ENCODE peak calls at places on chromosomes 2 and 18, in ten cellular contexts. U, I, H, L, V, G, J, B, Y and T are unnamed samples.

GRCh38 chr2:130370490-130370889 is 14.6 kb downstream of the PTPN18 start:
- ATAC-seq in U (peak), I (no peak), H (no peak), L (peak), V (no peak), G (no peak), J (no peak), B (no peak), Y (no peak), T (peak)

GRCh38 chr2:69743847-69744264 is 1.9 kb downstream of the ANXA4 start:
- ATAC-seq in U (no peak), I (no peak), H (no peak), L (no peak), V (no peak), G (no peak), J (no peak), B (no peak), Y (no peak), T (no peak)

GRCh38 chr2:64122358-64122757 is 21.9 kb downstream of the PELI1 start:
- ATAC-seq in U (no peak), I (peak), H (no peak), L (no peak), V (no peak), G (peak), J (no peak), B (no peak), Y (no peak), T (no peak)

GRCh38 chr18:79877163-79878091 is 74.0 kb downstream of the SLC66A2 start:
- ATAC-seq in U (no peak), I (no peak), H (no peak), L (no peak), V (peak), G (no peak), J (no peak), B (no peak), Y (no peak), T (no peak)

GRCh38 chr2:54666741-54667639 is 56.5 kb upstream of the EML6 start:
- ATAC-seq in U (no peak), I (no peak), H (peak), L (no peak), V (peak), G (peak), J (peak), B (no peak), Y (peak), T (no peak)

GRCh38 chr18:12882416-12882815 is 1.6 kb downstream of the PTPN2 start:
- ATAC-seq in U (no peak), I (no peak), H (no peak), L (no peak), V (no peak), G (no peak), J (no peak), B (no peak), Y (no peak), T (no peak)

GRCh38 chr2:121283670-121284245 is 1.2 kb downstream of the TFCP2L1 start:
- ATAC-seq in U (no peak), I (no peak), H (no peak), L (no peak), V (no peak), G (no peak), J (no peak), B (no peak), Y (no peak), T (no peak)

GRCh38 chr2:150462772-150463171 is 24.7 kb downstream of the RND3 start:
- ATAC-seq in U (no peak), I (no peak), H (no peak), L (no peak), V (no peak), G (no peak), J (no peak), B (no peak), Y (no peak), T (no peak)

GRCh38 chr2:70627499-70627898 is 73.9 kb upstream of the TGFA start:
- ATAC-seq in U (no peak), I (no peak), H (no peak), L (no peak), V (no peak), G (no peak), J (peak), B (no peak), Y (no peak), T (no peak)

GRCh38 chr18:12497296-12497695 is 89.6 kb downstream of the PRELID3A start:
- ATAC-seq in U (no peak), I (no peak), H (peak), L (no peak), V (no peak), G (no peak), J (no peak), B (no peak), Y (no peak), T (no peak)

GRCh38 chr2:175929850-175930249 is 72.2 kb downstream of the LNPK start:
- ATAC-seq in U (no peak), I (no peak), H (no peak), L (no peak), V (peak), G (no peak), J (no peak), B (no peak), Y (no peak), T (no peak)

GRCh38 chr2:60297296-60298010 is 256.0 kb downstream of the BCL11A start:
- ATAC-seq in U (no peak), I (peak), H (peak), L (no peak), V (no peak), G (peak), J (no peak), B (peak), Y (peak), T (no peak)

GRCh38 chr2:69272803-69273471 is 114.1 kb downstream of the GFPT1 start:
- ATAC-seq in U (no peak), I (no peak), H (peak), L (no peak), V (no peak), G (no peak), J (peak), B (no peak), Y (no peak), T (no peak)

GRCh38 chr2:1518501-1518821 is 105.2 kb downstream of the TPO start:
- ATAC-seq in U (peak), I (peak), H (no peak), L (peak), V (no peak), G (no peak), J (no peak), B (no peak), Y (no peak), T (peak)

GRCh38 chr2:48306409-48307284 is 223.3 kb upstream of the STON1 start:
- ATAC-seq in U (no peak), I (no peak), H (peak), L (no peak), V (peak), G (no peak), J (no peak), B (no peak), Y (no peak), T (no peak)

GRCh38 chr18:5975111-5975622 is 79.8 kb upstream of the TMEM200C start:
- ATAC-seq in U (peak), I (peak), H (no peak), L (peak), V (no peak), G (no peak), J (no peak), B (no peak), Y (no peak), T (peak)

GRCh38 chr2:41989503-41990180 is 58.2 kb upstream of the PKDCC start:
- ATAC-seq in U (no peak), I (no peak), H (no peak), L (no peak), V (peak), G (no peak), J (no peak), B (no peak), Y (no peak), T (no peak)

GRCh38 chr18:49590608-49591007 is 28.8 kb downstream of the LIPG start:
- ATAC-seq in U (no peak), I (no peak), H (no peak), L (no peak), V (no peak), G (no peak), J (peak), B (no peak), Y (no peak), T (no peak)

GRCh38 chr2:214465386-214466146 is 54.7 kb downstream of the VWC2L start:
- ATAC-seq in U (no peak), I (no peak), H (peak), L (no peak), V (peak), G (no peak), J (peak), B (peak), Y (no peak), T (no peak)

GRCh38 chr2:230864605-230865323 is at the start of gene ITM2C:
- ATAC-seq in U (peak), I (peak), H (peak), L (peak), V (peak), G (peak), J (peak), B (peak), Y (peak), T (peak)

GRCh38 chr2:222673883-222674282 is 2.4 kb downstream of the MOGAT1 start:
- ATAC-seq in U (no peak), I (no peak), H (no peak), L (no peak), V (no peak), G (no peak), J (no peak), B (no peak), Y (no peak), T (no peak)

GRCh38 chr2:55063713-55064323 is 13.6 kb upstream of the RTN4 start:
- ATAC-seq in U (peak), I (no peak), H (no peak), L (peak), V (no peak), G (peak), J (no peak), B (peak), Y (no peak), T (peak)

GRCh38 chr2:97754690-97755346 is 41.4 kb downstream of the ZAP70 start:
- ATAC-seq in U (no peak), I (no peak), H (no peak), L (peak), V (no peak), G (no peak), J (no peak), B (no peak), Y (no peak), T (no peak)

GRCh38 chr2:221500501-221501209 is 71.4 kb downstream of the EPHA4 start:
- ATAC-seq in U (no peak), I (no peak), H (no peak), L (no peak), V (peak), G (no peak), J (no peak), B (no peak), Y (no peak), T (no peak)

GRCh38 chr18:564708-565561 is 15.2 kb upstream of the CETN1 start:
- ATAC-seq in U (no peak), I (no peak), H (no peak), L (no peak), V (no peak), G (no peak), J (no peak), B (no peak), Y (no peak), T (no peak)

GRCh38 chr2:174493549-174494331 is 6.9 kb upstream of the GPR155 start:
- ATAC-seq in U (peak), I (peak), H (no peak), L (no peak), V (no peak), G (no peak), J (no peak), B (no peak), Y (no peak), T (peak)

GRCh38 chr18:78830826-78831225 is 148.8 kb upstream of the SALL3 start:
- ATAC-seq in U (no peak), I (no peak), H (no peak), L (no peak), V (no peak), G (no peak), J (no peak), B (no peak), Y (no peak), T (no peak)

GRCh38 chr2:79971807-79972206 is 332.7 kb downstream of the LRRTM1 start:
- ATAC-seq in U (no peak), I (no peak), H (no peak), L (no peak), V (no peak), G (no peak), J (no peak), B (peak), Y (no peak), T (no peak)

GRCh38 chr2:172449916-172450550 is 22.6 kb downstream of the ITGA6 start:
- ATAC-seq in U (peak), I (no peak), H (no peak), L (peak), V (no peak), G (no peak), J (no peak), B (no peak), Y (no peak), T (peak)

GRCh38 chr2:198973181-198973580 is 484.6 kb downstream of the SATB2 start:
- ATAC-seq in U (no peak), I (no peak), H (no peak), L (no peak), V (no peak), G (no peak), J (no peak), B (no peak), Y (no peak), T (no peak)

GRCh38 chr2:130728007-130728454 is 839 bp upstream of the GPR148 start:
- ATAC-seq in U (peak), I (peak), H (peak), L (peak), V (no peak), G (peak), J (no peak), B (peak), Y (peak), T (peak)

GRCh38 chr2:42977236-42978174 is 185.1 kb upstream of the HAAO start:
- ATAC-seq in U (no peak), I (no peak), H (no peak), L (no peak), V (no peak), G (no peak), J (no peak), B (no peak), Y (no peak), T (no peak)

GRCh38 chr2:21890041-21890440 is 766.3 kb downstream of the TDRD15 start:
- ATAC-seq in U (no peak), I (no peak), H (no peak), L (no peak), V (no peak), G (no peak), J (no peak), B (no peak), Y (no peak), T (no peak)

GRCh38 chr2:171447675-171448074 is 13.6 kb downstream of the DCAF17 start:
- ATAC-seq in U (no peak), I (no peak), H (no peak), L (peak), V (no peak), G (no peak), J (no peak), B (no peak), Y (no peak), T (no peak)

GRCh38 chr2:112290098-112290497 is 14.7 kb downstream of the ZC3H6 start:
- ATAC-seq in U (no peak), I (no peak), H (no peak), L (no peak), V (no peak), G (no peak), J (no peak), B (no peak), Y (no peak), T (no peak)

GRCh38 chr2:165074323-165074722 is 119.0 kb upstream of the SLC38A11 start:
- ATAC-seq in U (no peak), I (no peak), H (peak), L (no peak), V (no peak), G (no peak), J (no peak), B (no peak), Y (no peak), T (no peak)